ENCODE peak calls at places on chromosomes 11 and 22, in six cellular contexts. F is A549, T is GM12878, U is K562, W is endothelial cell of umbilical vein, S is HepG2. O is an unnamed sample.

GRCh38 chr11:1060410-1060809 is 14.3 kb upstream of the MUC2 start:
- DNase-seq in T (no peak), F (no peak), S (no peak), W (no peak), U (no peak), O (no peak)

GRCh38 chr22:23243006-23243573 is 62.8 kb downstream of the BCR start:
- DNase-seq in U (peak; percentile 96), T (peak; percentile 41), S (no peak), F (no peak), W (no peak), O (no peak)

GRCh38 chr22:43828711-43829447 is 16.8 kb upstream of the EFCAB6 start:
- DNase-seq in S (no peak), W (no peak), U (no peak), F (peak; percentile 10), T (no peak), O (peak; percentile 49)

GRCh38 chr11:102017029-102017428 is 30.2 kb upstream of the CFAP300 start:
- DNase-seq in F (no peak), S (no peak), T (no peak), U (no peak), W (no peak), O (no peak)

GRCh38 chr11:83543918-83544491 is 257.8 kb upstream of the CCDC90B start:
- DNase-seq in U (no peak), S (no peak), F (no peak), W (no peak), T (no peak), O (no peak)

GRCh38 chr11:10304495-10305261 is at the start of gene ADM:
- DNase-seq in F (peak; percentile 97), U (peak; percentile 62), W (peak; percentile 94), T (no peak), S (peak; percentile 90), O (peak; percentile 87)

GRCh38 chr11:4211991-4212390 is 117.4 kb downstream of the RRM1 start:
- DNase-seq in T (no peak), U (no peak), S (no peak), W (no peak), F (no peak), O (no peak)

GRCh38 chr11:27861706-27862430 is 161.6 kb upstream of the BDNF start:
- DNase-seq in F (peak; percentile 21), U (no peak), T (no peak), W (no peak), S (no peak), O (no peak)

GRCh38 chr11:23976776-23977380 is 520.0 kb upstream of the LUZP2 start:
- DNase-seq in W (no peak), T (no peak), S (no peak), F (no peak), U (no peak), O (no peak)

GRCh38 chr11:44629732-44630345 is 64.4 kb downstream of the CD82 start:
- DNase-seq in W (no peak), F (no peak), T (no peak), U (no peak), S (no peak), O (no peak)

GRCh38 chr22:24337894-24338645 is 67.4 kb downstream of the SPECC1L start:
- DNase-seq in T (no peak), W (no peak), S (no peak), F (no peak), U (no peak), O (no peak)

GRCh38 chr11:103055174-103055890 is 36.6 kb downstream of the DCUN1D5 start:
- DNase-seq in T (no peak), F (peak; percentile 23), W (peak; percentile 54), U (peak; percentile 21), S (peak; percentile 32), O (peak; percentile 46)

GRCh38 chr22:26547426-26547825 is 35.2 kb upstream of the TFIP11 start:
- DNase-seq in U (no peak), W (no peak), S (no peak), F (no peak), T (no peak), O (peak; percentile 48)

GRCh38 chr11:64918056-64918455 is 1.0 kb upstream of the ATG2A start:
- DNase-seq in U (no peak), W (peak; percentile 54), T (no peak), F (peak; percentile 32), S (peak; percentile 16), O (peak; percentile 70)

GRCh38 chr11:35267504-35267903 is 128.5 kb downstream of the CD44 start:
- DNase-seq in S (no peak), F (no peak), W (no peak), T (no peak), U (no peak), O (no peak)

GRCh38 chr11:75639752-75640151 is 29.1 kb downstream of the MAP6 start:
- DNase-seq in U (no peak), W (peak; percentile 60), F (no peak), S (no peak), T (peak; percentile 17), O (no peak)

GRCh38 chr11:94025695-94026394 is 4.7 kb downstream of the HEPHL1 start:
- DNase-seq in F (no peak), S (no peak), U (no peak), W (no peak), T (no peak), O (no peak)

GRCh38 chr22:19812910-19813309 is 41.8 kb downstream of the GNB1L start:
- DNase-seq in T (no peak), W (no peak), S (no peak), F (no peak), U (no peak), O (no peak)

GRCh38 chr11:16402654-16403447 is 46.5 kb upstream of the SOX6 start:
- DNase-seq in W (no peak), T (no peak), U (no peak), S (peak; percentile 92), F (no peak), O (no peak)

GRCh38 chr11:2655834-2656622 is 43.8 kb downstream of the KCNQ1OT1 start:
- DNase-seq in F (peak; percentile 10), T (no peak), W (no peak), S (no peak), U (no peak), O (no peak)

GRCh38 chr11:94302806-94303205 is 1.6 kb upstream of the IZUMO1R start:
- DNase-seq in S (no peak), W (no peak), T (no peak), F (no peak), U (no peak), O (no peak)

GRCh38 chr11:57324154-57324885 is 432 bp downstream of the TNKS1BP1 start:
- DNase-seq in S (no peak), U (peak; percentile 79), W (peak; percentile 51), T (no peak), F (peak; percentile 52), O (peak; percentile 61)

GRCh38 chr11:63590024-63590788 is 24.0 kb downstream of the PLAAT3 start:
- DNase-seq in F (no peak), U (no peak), W (no peak), T (no peak), S (no peak), O (no peak)

GRCh38 chr11:1027483-1028290 is 8.8 kb downstream of the MUC6 start:
- DNase-seq in F (no peak), W (no peak), T (no peak), S (no peak), U (no peak), O (no peak)

GRCh38 chr11:114279778-114280532 is 16.2 kb upstream of the NNMT start:
- DNase-seq in U (no peak), F (no peak), S (no peak), T (no peak), W (peak; percentile 22), O (no peak)

GRCh38 chr22:37499006-37499707 is 13.0 kb upstream of the MFNG start:
- DNase-seq in S (no peak), W (peak; percentile 29), U (no peak), T (no peak), F (no peak), O (no peak)
- TF ChIP-seq MYC in S (no peak), W (no peak), U (no peak), T (no peak), F (no peak), O (no peak)

DNA sequence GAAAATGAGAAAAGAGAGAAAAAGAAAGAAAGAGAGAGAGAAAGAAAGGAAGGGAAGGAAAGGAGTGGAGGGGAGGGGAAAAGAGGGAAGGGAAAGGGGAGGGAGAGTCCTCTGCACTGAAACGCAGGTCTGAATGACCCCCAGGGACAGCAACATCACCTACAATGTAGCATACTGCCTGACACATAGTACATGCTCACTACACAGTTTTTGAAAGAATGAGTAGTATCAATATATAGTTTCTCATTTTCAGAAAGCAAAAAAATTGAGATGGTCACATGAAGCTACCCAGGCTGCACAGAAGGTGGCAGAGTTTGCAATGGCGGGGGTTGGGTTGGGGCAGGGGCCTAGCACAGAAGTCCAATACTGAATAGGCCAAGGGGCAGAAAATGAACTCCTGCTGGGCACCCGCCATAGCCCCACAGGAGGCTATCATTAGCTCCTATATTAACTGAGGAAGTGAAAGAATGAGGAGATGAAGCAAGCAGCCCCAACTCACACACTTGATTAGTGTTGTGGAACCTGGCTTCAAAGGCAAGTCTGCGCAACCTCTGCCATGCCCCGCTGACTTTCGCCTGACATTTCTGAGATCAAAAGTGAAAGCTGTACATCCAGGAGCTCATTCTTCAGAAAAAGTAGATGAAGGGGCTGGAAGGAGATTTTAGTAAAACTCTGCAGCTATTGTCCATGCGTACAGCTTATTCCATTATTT is 241.2 kb upstream of the SYN3 start:
- DNase-seq in T (peak; percentile 95), W (no peak), U (no peak), F (no peak), S (no peak), O (peak; percentile 28)
- H3K4me3 ChIP-seq in T (peak overlapping the region; percentile 45), W (no peak overlapping the region), U (no peak overlapping the region), F (no peak overlapping the region), S (no peak overlapping the region), O (no peak overlapping the region)

DNA sequence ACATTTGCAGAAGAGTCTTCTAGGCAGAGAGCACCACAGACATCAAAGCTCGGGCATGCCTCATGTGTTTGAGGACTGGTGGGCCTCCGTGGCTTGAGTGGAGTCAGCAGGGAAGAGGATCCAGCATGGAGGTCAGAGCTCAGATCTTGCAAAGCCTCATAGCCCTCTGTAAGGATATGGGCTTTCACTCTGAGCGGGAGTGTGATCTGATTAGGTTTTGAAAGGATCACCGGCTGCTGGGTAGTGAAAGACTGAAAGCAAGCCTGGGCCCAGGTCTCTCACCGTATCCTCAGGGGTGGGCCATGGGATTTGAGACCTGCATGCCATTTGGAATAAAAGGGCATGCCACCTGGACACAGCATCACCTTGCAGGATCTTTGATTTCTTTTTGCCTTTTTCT is 112.7 kb downstream of the TEAD1 start:
- DNase-seq in W (no peak), S (no peak), U (no peak), T (no peak), F (no peak), O (no peak)
- TF ChIP-seq MYC in W (no peak), S (no peak), U (no peak), T (no peak), F (no peak), O (no peak)

GRCh38 chr11:30798547-30799236 is 212.5 kb upstream of the MPPED2 start:
- DNase-seq in S (no peak), W (no peak), F (no peak), U (no peak), T (no peak), O (no peak)

GRCh38 chr11:30800904-30801303 is 214.8 kb upstream of the MPPED2 start:
- DNase-seq in W (no peak), F (no peak), S (no peak), U (no peak), T (no peak), O (no peak)

DNA sequence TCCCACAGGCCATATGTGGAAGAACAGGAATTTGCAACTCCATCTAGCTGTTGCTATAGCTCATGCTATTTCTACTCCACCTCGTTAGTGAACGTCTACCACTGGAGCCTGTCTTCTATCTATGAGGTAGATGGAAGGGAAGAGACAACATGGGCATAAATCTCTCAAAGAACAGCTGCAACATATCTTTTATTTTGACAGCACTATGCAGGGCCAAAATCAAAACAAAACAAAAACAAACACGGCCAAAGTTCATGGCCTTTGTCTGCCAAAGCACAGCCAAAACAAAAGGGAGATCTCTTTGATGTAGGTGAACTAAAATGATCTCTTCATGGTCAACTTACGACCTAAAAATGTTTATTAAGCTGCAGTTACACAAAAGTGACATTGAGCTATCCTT is 215.2 kb upstream of the MPPED2 start:
- DNase-seq in S (peak; percentile 1), W (no peak), T (no peak), U (no peak), F (no peak), O (no peak)
- H3K4me3 ChIP-seq in S (no peak overlapping the region), W (no peak overlapping the region), T (no peak overlapping the region), U (no peak overlapping the region), F (no peak overlapping the region), O (no peak overlapping the region)